ENCODE peak calls at places on chromosome 14, in four cellular contexts. F is GM12878, A is K562, H is HL-60. L is an unnamed sample.

GRCh38 chr14:33836203-33836894 is 114.5 kb downstream of the EGLN3 start:
- DNase-seq in F (no peak), A (peak; percentile 38), H (no peak), L (no peak)

GRCh38 chr14:72745991-72746980 is 147.6 kb downstream of the DPF3 start:
- DNase-seq in F (no peak), A (no peak), H (no peak), L (no peak)

GRCh38 chr14:50229646-50230045 is 1.7 kb downstream of the SOS2 start:
- DNase-seq in F (no peak), A (no peak), H (no peak), L (no peak)

GRCh38 chr14:100673085-100673806 is 53.4 kb upstream of the DLK1 start:
- DNase-seq in F (no peak), A (no peak), H (no peak), L (no peak)

GRCh38 chr14:105261781-105262180 is 13.4 kb downstream of the BTBD6 start:
- DNase-seq in H (no peak), A (no peak), F (no peak), L (no peak)

GRCh38 chr14:61524211-61524806 is 171.0 kb upstream of the HIF1A start:
- DNase-seq in A (no peak), F (no peak), H (no peak), L (no peak)

GRCh38 chr14:102723650-102724049 is 53.6 kb upstream of the TRAF3 start:
- DNase-seq in H (no peak), A (no peak), F (no peak), L (no peak)

GRCh38 chr14:28987516-28987915 is 220.9 kb downstream of the FOXG1 start:
- DNase-seq in A (no peak), H (no peak), F (no peak), L (no peak)

GRCh38 chr14:60655898-60656754 is 6.8 kb upstream of the SIX1 start:
- DNase-seq in F (no peak), A (no peak), H (no peak), L (no peak)

GRCh38 chr14:65352964-65353530 is 59.5 kb upstream of the FUT8 start:
- DNase-seq in F (no peak), H (no peak), A (no peak), L (no peak)

GRCh38 chr14:37434867-37435266 is 160.2 kb downstream of the FOXA1 start:
- DNase-seq in H (no peak), F (no peak), A (no peak), L (no peak)
- TF ChIP-seq SPI1 in H (no peak), F (no peak), A (no peak), L (no peak)

GRCh38 chr14:58899317-58899713 is 261.6 kb downstream of the DACT1 start:
- DNase-seq in A (no peak), F (no peak), H (no peak), L (no peak)
- TF ChIP-seq POLR2AphosphoS5 in A (no peak), F (no peak), H (no peak), L (no peak)

GRCh38 chr14:57692671-57693070 is 173.2 kb downstream of the SLC35F4 start:
- DNase-seq in H (peak; percentile 11), F (no peak), A (peak; percentile 8), L (no peak)
- TF ChIP-seq SPI1 in H (no peak), F (no peak), A (no peak), L (no peak)

GRCh38 chr14:81343166-81343565 is 57.0 kb downstream of the STON2 start:
- DNase-seq in A (no peak), H (no peak), F (no peak), L (no peak)

GRCh38 chr14:81345781-81346180 is 54.3 kb downstream of the STON2 start:
- DNase-seq in H (no peak), F (no peak), A (no peak), L (no peak)

GRCh38 chr14:81341405-81342180 is 58.5 kb downstream of the STON2 start:
- DNase-seq in H (no peak), A (no peak), F (no peak), L (no peak)

GRCh38 chr14:81343701-81344100 is 56.4 kb downstream of the STON2 start:
- DNase-seq in H (no peak), A (no peak), F (no peak), L (no peak)

DNA sequence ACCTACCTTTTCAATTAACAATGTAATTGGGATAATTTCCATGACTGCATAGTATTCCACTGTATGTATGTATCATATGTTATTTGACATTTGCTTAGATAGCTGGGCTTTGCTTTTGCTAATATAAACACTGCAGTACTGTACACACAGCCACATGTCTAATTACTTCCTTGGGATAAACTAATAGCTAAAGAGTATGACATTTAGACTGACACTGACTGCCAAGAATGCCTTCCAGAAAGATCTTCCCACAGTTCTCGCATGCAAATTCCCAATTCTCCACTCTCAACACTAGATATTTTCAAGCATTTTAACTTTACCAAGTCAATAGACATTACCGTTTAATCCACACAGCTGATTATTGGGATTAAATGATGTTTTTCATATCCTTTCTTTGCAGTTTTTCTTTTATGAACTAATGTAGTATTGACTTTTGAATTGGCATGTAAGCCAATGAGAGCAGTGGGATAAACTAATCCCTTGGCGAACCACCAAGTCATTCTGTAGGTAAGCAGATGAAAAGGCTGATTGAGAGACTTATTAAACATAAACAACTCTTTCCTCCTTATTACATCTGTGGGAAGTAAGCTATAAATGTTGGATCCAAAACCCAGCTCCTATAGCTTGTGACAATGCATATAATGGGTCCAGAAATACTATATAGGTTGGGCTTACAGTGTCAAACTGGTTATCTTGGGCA is 55.5 kb downstream of the STON2 start:
- DNase-seq in F (no peak), H (no peak), A (no peak), L (no peak)
- TF ChIP-seq POLR2AphosphoS5 in F (no peak), H (no peak), A (no peak), L (no peak)

DNA sequence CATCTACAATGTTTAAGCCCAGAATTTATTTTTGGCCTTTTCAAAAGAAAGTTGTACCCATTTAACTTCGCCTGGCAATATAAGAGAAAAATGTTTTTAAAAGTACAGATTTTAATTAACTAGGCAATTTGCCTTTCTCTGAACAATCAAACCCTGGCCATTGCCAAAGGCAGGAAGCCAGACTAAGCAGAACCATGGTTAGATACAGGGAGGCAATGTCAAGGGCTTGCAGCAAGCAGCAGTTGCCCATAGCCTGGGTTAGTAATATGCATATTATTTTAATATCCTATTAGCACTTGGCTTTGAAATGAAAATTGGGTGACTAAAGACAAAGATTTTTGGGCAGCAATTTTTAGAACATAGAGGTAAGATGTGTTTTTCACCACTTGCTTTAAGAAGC is 51.1 kb upstream of the FRMD6 start:
- DNase-seq in F (no peak), A (no peak), H (no peak), L (no peak)
- TF ChIP-seq SPI1 in F (no peak), A (no peak), H (no peak), L (no peak)